ENCODE peak calls at places on chromosomes 3 and 15, in four cellular contexts. M is body of pancreas, U is RWPE2, J is thoracic aorta. X is an unnamed sample. For H3K36me3, the result is how much of the 10 kb centered on the place peaks cover.

GRCh38 chr3:128145279-128145678 is 8.0 kb upstream of the EEFSEC start:
- ATAC-seq in M (no peak), U (no peak), J (no peak), X (peak)

GRCh38 chr15:40915679-40916078 is 13.5 kb upstream of the DLL4 start:
- ATAC-seq in M (no peak), U (no peak), J (no peak), X (no peak)

GRCh38 chr3:111733154-111733553 is 125.9 kb upstream of the PHLDB2 start:
- ATAC-seq in J (no peak), U (no peak), M (peak), X (no peak)

GRCh38 chr3:143601738-143602480 is 246.4 kb downstream of the SLC9A9 start:
- ATAC-seq in U (peak), J (no peak), M (no peak), X (no peak)

GRCh38 chr3:45884368-45885201 is 1.8 kb upstream of the CCR9 start:
- ATAC-seq in J (no peak), U (no peak), M (no peak), X (no peak)

GRCh38 chr15:76963596-76963995 is 31.3 kb upstream of the PSTPIP1 start:
- ATAC-seq in J (no peak), U (peak), M (peak), X (no peak)

GRCh38 chr15:30940359-30940758 is 36.6 kb downstream of the FAN1 start:
- ATAC-seq in U (no peak), J (no peak), M (peak), X (no peak)

GRCh38 chr3:53661480-53661879 is 167.1 kb downstream of the CACNA1D start:
- ATAC-seq in M (no peak), J (no peak), U (no peak), X (no peak)

GRCh38 chr15:66169023-66169422 is 84.5 kb downstream of the MEGF11 start:
- ATAC-seq in J (no peak), U (no peak), M (no peak), X (no peak)

GRCh38 chr3:183991403-183991802 is 26.3 kb downstream of the ABCC5 start:
- ATAC-seq in J (no peak), M (no peak), U (no peak), X (no peak)

GRCh38 chr3:30353711-30354467 is 252.5 kb upstream of the TGFBR2 start:
- ATAC-seq in U (no peak), J (no peak), M (no peak), X (peak)

GRCh38 chr3:156782319-156782718 is 43.8 kb upstream of the LEKR1 start:
- ATAC-seq in M (no peak), U (no peak), J (no peak), X (no peak)

GRCh38 chr15:76065267-76065666 is 5.5 kb downstream of the TMEM266 start:
- ATAC-seq in J (no peak), U (no peak), M (peak), X (no peak)

GRCh38 chr3:195522254-195523023 is 20.7 kb downstream of the PPP1R2 start:
- ATAC-seq in U (no peak), J (no peak), M (no peak), X (no peak)

GRCh38 chr3:190825389-190826016 is 37.0 kb downstream of the GMNC start:
- ATAC-seq in J (no peak), M (no peak), U (no peak), X (no peak)

GRCh38 chr3:11305509-11305908 is 33.3 kb downstream of the ATG7 start:
- ATAC-seq in J (no peak), M (no peak), U (no peak), X (no peak)

GRCh38 chr3:103158183-103158582 is 723.4 kb downstream of the ZPLD1 start:
- ATAC-seq in U (no peak), M (no peak), J (no peak), X (no peak)

GRCh38 chr3:79067734-79068133 is 700.1 kb downstream of the ROBO1 start:
- ATAC-seq in U (no peak), J (no peak), M (no peak), X (no peak)

GRCh38 chr3:152382312-152383135 is 113.8 kb downstream of the MBNL1 start:
- ATAC-seq in U (peak), J (no peak), M (peak), X (no peak)

GRCh38 chr15:91348812-91349500 is 248.9 kb downstream of the SV2B start:
- ATAC-seq in U (peak), J (no peak), M (no peak), X (no peak)

GRCh38 chr3:106130384-106131084 is 261.7 kb upstream of the CBLB start:
- ATAC-seq in M (no peak), J (no peak), U (peak), X (no peak)

GRCh38 chr3:150410311-150411105 is 2.4 kb downstream of the TSC22D2 start:
- ATAC-seq in J (no peak), U (no peak), M (peak), X (peak)

GRCh38 chr15:68154923-68155559 is 50.1 kb downstream of the CALML4 start:
- ATAC-seq in U (peak), J (no peak), M (no peak), X (peak)

GRCh38 chr3:38015984-38016383 is 13.5 kb downstream of the PLCD1 start:
- ATAC-seq in M (no peak), J (no peak), U (no peak), X (no peak)

GRCh38 chr15:90165659-90166489 is 35.3 kb upstream of the SEMA4B start:
- ATAC-seq in U (peak), J (peak), M (peak), X (peak)

GRCh38 chr15:45114076-45114750 is at the start of the genes DUOX2 and DUOXA2:
- ATAC-seq in J (no peak), M (no peak), U (peak), X (no peak)

GRCh38 chr15:91984006-91984405 is 130.5 kb downstream of the SLCO3A1 start:
- ATAC-seq in M (no peak), J (no peak), U (no peak), X (no peak)

GRCh38 chr3:111572061-111572460 is 23.1 kb downstream of the ZBED2 start:
- ATAC-seq in J (no peak), U (no peak), M (no peak), X (no peak)

GRCh38 chr3:29247088-29247745 is 33.7 kb upstream of the RBMS3 start:
- ATAC-seq in M (no peak), J (no peak), U (no peak), X (no peak)

GRCh38 chr3:140870351-140870750 is 71.3 kb upstream of the SLC25A36 start:
- ATAC-seq in M (no peak), J (no peak), U (no peak), X (no peak)

GRCh38 chr15:78619022-78619950 is 1.5 kb downstream of the CHRNA3 start:
- ATAC-seq in U (no peak), M (no peak), J (no peak), X (no peak)

GRCh38 chr3:22988566-22988965 is 214.6 kb upstream of the UBE2E2 start:
- ATAC-seq in J (no peak), M (no peak), U (no peak), X (no peak)

GRCh38 chr15:67039349-67040075 is 25.9 kb upstream of the SMAD3 start:
- ATAC-seq in J (no peak), U (peak), M (no peak), X (no peak)

GRCh38 chr3:12465151-12465795 is 19.0 kb upstream of the TSEN2 start:
- ATAC-seq in U (no peak), J (no peak), M (no peak), X (no peak)

GRCh38 chr3:122956685-122957455 is 70.7 kb downstream of the SEMA5B start:
- ATAC-seq in M (no peak), U (no peak), J (no peak), X (peak)

GRCh38 chr15:96087180-96087886 is 243.2 kb upstream of the NR2F2 start:
- ATAC-seq in J (no peak), U (no peak), M (no peak), X (no peak)

GRCh38 chr15:59647085-59647484 is 10.2 kb downstream of the GTF2A2 start:
- ATAC-seq in M (no peak), J (no peak), U (no peak), X (no peak)

GRCh38 chr15:59642351-59642750 is 15.0 kb downstream of the GTF2A2 start:
- ATAC-seq in J (no peak), M (no peak), U (no peak), X (no peak)

GRCh38 chr15:59644757-59645156 is 12.6 kb downstream of the GTF2A2 start:
- ATAC-seq in U (peak), M (no peak), J (no peak), X (no peak)

GRCh38 chr15:59649603-59650002 is 7.7 kb downstream of the GTF2A2 start:
- ATAC-seq in J (no peak), U (no peak), M (no peak), X (no peak)

DNA sequence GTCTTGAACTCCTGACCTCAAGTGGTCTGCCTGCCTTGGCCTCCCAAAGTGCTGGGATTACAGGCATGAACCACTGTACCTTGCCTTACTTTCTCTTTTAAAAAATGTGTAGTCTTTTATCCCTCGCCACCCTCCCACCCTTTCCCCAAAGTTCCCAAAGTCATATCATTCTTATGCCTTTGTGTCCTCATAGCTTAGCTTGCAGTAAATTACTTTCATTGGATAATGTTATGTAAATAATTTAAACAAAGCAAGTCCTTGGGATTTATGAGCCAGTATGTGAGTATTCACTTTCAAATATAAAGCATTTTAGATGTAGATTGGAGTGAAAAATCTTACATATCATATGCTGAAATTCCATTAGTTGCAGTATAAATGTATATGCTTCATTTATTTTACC is 11.0 kb downstream of the GTF2A2 start:
- ATAC-seq in J (no peak), M (no peak), U (no peak), X (no peak)
- H3K36me3 ChIP-seq in J (under half), M (under half), U (half or more), X (half or more)

DNA sequence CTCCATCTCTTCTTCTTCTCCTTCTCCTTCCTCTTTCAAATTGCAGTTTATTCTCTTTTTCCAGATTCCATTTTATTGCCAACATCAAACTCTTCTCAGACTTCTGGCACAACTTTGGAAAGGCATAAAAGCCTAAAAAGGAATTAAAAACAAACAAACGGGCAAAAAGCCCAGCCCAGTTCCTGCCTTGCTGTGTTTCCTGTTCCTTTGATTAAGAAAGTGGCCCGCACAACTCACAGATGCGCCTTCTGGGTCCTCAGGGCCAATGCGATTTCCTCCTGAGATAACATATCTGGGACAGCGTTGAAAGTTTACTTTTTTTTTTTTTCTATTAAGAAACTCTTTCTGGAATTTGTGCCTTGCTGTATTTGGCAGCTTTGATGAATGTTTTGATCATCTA is 158.8 kb upstream of the UBE3A start:
- ATAC-seq in M (no peak), J (no peak), U (no peak), X (no peak)
- H3K4me3 ChIP-seq in M (no peak), J (peak), U (no peak), X (no peak)

GRCh38 chr3:64147211-64147610 is 78.1 kb downstream of the PRICKLE2 start:
- ATAC-seq in J (no peak), U (no peak), M (no peak), X (no peak)

GRCh38 chr3:64150527-64151238 is 74.6 kb downstream of the PRICKLE2 start:
- ATAC-seq in U (peak), J (peak), M (peak), X (peak)

GRCh38 chr3:64151335-64151871 is 73.9 kb downstream of the PRICKLE2 start:
- ATAC-seq in M (no peak), U (no peak), J (no peak), X (peak)

GRCh38 chr3:64149886-64150285 is 75.4 kb downstream of the PRICKLE2 start:
- ATAC-seq in U (no peak), M (no peak), J (no peak), X (no peak)

DNA sequence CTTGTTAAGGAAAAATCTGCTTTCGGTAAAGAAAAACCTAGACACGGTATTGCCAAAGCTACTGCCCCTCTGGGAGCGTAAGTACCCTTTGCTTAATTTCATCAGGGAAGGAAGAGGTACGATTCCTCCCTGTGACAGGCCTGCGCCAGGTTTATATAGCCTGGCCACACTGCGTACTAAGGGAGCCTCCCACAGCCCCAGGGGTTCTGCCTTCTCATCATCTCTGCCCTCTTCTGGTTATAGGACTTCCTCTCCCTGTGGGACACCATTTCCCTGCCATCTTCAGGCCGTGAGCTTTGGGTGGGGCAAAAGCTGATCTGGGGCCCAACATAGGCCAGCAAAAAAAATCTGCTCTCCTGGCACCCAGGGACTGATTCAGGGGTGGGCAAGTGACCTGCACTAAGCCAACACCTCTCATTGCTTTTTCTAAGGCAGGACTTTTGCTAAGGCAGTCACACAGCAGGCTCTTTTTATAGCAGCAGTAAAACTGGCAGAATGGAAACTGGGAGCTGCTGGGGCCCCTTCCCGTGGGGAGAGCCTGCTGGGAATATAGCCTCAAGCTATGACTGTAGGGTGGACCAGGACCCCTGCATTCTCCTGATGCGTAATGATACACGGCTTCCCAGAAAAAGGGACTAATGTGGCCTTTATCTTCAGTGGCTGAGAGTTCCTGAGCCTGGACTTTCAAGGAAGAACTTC is 76.2 kb downstream of the PRICKLE2 start:
- ATAC-seq in M (no peak), J (no peak), U (no peak), X (no peak)
- H3K36me3 ChIP-seq in M (under half), J (under half), U (under half), X (half or more)

GRCh38 chr3:48013288-48013980 is 2.8 kb downstream of the MAP4 start:
- ATAC-seq in U (peak), M (peak), J (peak), X (peak)

GRCh38 chr3:48016336-48016973 is at the start of gene MAP4:
- ATAC-seq in U (no peak), J (no peak), M (no peak), X (no peak)

GRCh38 chr3:48012659-48013058 is 3.6 kb downstream of the MAP4 start:
- ATAC-seq in J (no peak), M (no peak), U (no peak), X (no peak)

GRCh38 chr3:48015451-48016182 is 599 bp downstream of the MAP4 start:
- ATAC-seq in J (no peak), U (no peak), M (peak), X (no peak)

DNA sequence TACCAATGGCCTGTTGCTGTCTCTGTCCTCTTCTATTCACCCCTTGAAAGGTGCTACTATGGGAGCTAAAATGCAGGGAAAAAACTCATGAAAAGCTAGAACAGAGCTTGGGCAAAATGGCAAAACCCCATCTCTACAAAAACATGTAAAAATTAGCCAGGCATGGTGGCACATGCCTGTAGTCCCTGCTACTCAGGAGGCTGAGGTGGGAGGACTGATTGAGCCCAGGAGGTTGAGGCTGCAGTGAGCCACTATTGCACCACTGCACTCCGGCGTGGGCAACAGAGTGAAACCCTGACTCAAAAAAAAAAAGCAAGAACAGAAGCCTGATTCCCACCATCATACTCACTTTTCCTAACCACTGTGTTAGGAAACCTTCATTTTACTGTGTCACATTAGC is 1.9 kb downstream of the MAP4 start:
- ATAC-seq in M (no peak), U (no peak), J (no peak), X (no peak)
- H3K4me3 ChIP-seq in M (no peak), U (no peak), J (peak), X (no peak)

GRCh38 chr3:15050405-15051092 is 14.6 kb downstream of the MRPS25 start:
- ATAC-seq in J (no peak), U (no peak), M (no peak), X (no peak)
- H3K36me3 ChIP-seq in J (under half), U (half or more), M (under half), X (under half)

DNA sequence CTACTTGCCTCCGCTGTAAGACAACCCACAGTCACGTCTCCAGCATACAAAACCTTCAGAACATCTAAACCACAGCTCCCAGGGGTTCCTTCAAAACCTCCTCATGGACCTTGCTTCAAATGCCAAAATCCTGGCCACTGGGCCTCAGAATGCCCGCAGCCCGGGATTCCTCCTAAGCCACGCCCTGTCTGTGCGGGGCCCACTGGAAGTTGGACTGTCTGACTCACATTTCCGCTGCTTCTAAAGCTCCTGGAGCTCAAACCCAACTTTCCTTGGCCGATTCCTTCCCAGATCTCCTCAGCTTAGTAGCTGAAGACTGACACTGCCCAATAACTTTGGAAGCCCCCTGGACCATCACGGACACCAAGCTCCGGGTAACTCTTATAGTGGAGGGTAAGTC is 17.9 kb upstream of the OR5H6 start:
- ATAC-seq in M (no peak), U (peak), J (no peak), X (no peak)
- H3K4me3 ChIP-seq in M (no peak), U (no peak), J (no peak), X (no peak)

DNA sequence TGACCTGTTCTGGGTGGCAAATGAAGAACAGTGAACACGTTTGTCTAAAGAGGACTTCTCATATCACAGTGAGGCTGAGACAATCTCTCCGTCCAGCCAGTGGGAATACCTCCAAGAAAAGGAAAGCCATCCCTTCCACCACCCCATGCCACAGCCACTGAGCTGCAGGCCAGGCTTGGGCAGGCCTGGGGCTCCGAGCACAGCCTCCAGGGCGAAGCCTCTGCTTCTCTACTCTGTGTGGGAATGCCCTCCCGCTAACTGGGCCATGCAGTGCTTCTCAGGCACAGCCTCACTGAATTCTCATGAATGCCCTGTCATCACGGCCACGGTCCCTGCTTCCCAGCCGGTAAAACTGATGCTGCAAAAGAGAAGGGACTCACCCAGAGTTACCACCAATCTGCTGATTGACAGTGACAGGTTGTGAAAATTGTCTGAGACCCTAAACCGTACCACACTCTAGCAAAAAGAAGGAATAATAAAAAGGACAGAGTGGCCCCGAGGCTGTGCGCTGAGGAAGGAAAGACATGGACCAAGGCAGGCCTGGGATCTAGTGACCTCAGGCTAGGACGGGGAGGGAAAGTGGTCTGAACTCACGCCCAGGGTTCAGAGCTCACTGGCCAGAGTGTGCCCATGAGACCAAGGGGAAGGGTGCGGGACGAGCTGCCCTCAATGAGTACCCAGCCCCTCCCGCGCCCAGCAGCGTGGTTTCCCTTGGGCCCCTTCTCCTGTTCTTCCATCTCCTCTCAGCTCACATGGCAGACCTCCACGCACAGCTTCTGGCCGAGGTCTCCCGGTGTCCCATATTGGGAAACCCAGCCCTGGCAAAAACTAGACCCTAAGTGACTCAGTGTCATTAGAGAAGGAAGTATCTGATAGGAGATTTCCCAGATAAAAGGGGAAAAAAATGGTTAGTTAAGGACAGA is 52.8 kb downstream of the DHX30 start:
- ATAC-seq in U (no peak), M (no peak), J (no peak), X (no peak)
- H3K36me3 ChIP-seq in U (half or more), M (under half), J (half or more), X (half or more)

X was measured in gastroesophageal sphincter.